ENCODE peak calls at places on chromosomes 11 and 22, in six cellular contexts. One of them, this sample, is unnamed.

GRCh38 chr11:32893947-32894827 is 1.6 kb downstream of the QSER1 start:
- DNase-seq in HFF-Myc: peak
- DNase-seq in heart left ventricle: no peak
- DNase-seq in neural crest cell: no peak
- DNase-seq in endodermal cell: peak
- DNase-seq in heart right ventricle: no peak
- DNase-seq in this sample: peak

GRCh38 chr11:28619870-28620540 is 511.8 kb downstream of the METTL15 start:
- DNase-seq in endodermal cell: no peak
- DNase-seq in HFF-Myc: no peak
- DNase-seq in neural crest cell: no peak
- DNase-seq in heart right ventricle: no peak
- DNase-seq in heart left ventricle: no peak
- DNase-seq in this sample: peak

GRCh38 chr11:109853156-109853776 is 239.9 kb upstream of the ZC3H12C start:
- DNase-seq in heart left ventricle: no peak
- DNase-seq in neural crest cell: peak
- DNase-seq in heart right ventricle: no peak
- DNase-seq in endodermal cell: no peak
- DNase-seq in HFF-Myc: peak
- DNase-seq in this sample: peak

GRCh38 chr11:26285593-26285992 is 46.3 kb upstream of the ANO3 start:
- DNase-seq in heart right ventricle: no peak
- DNase-seq in neural crest cell: no peak
- DNase-seq in heart left ventricle: no peak
- DNase-seq in endodermal cell: no peak
- DNase-seq in HFF-Myc: no peak
- DNase-seq in this sample: no peak

GRCh38 chr11:35955636-35956035 is 11.8 kb downstream of the LDLRAD3 start:
- DNase-seq in heart left ventricle: no peak
- DNase-seq in endodermal cell: no peak
- DNase-seq in HFF-Myc: no peak
- DNase-seq in neural crest cell: no peak
- DNase-seq in heart right ventricle: no peak
- DNase-seq in this sample: no peak

GRCh38 chr11:92226331-92227232 is 2.0 kb downstream of the FAT3 start:
- DNase-seq in heart left ventricle: no peak
- DNase-seq in endodermal cell: peak
- DNase-seq in neural crest cell: peak
- DNase-seq in HFF-Myc: no peak
- DNase-seq in heart right ventricle: peak
- DNase-seq in this sample: peak

GRCh38 chr11:12914401-12914912 is 94.7 kb upstream of the RASSF10 start:
- DNase-seq in heart right ventricle: peak
- DNase-seq in neural crest cell: peak
- DNase-seq in heart left ventricle: peak
- DNase-seq in endodermal cell: peak
- DNase-seq in HFF-Myc: peak
- DNase-seq in this sample: peak

GRCh38 chr11:2186669-2187266 is 15.2 kb upstream of the TH start:
- DNase-seq in heart left ventricle: no peak
- DNase-seq in heart right ventricle: no peak
- DNase-seq in HFF-Myc: no peak
- DNase-seq in endodermal cell: peak
- DNase-seq in neural crest cell: peak
- DNase-seq in this sample: peak

GRCh38 chr11:46296520-46297448 is 19.3 kb downstream of the CREB3L1 start:
- DNase-seq in neural crest cell: peak
- DNase-seq in heart right ventricle: peak
- DNase-seq in endodermal cell: peak
- DNase-seq in HFF-Myc: peak
- DNase-seq in heart left ventricle: peak
- DNase-seq in this sample: peak

GRCh38 chr11:27423125-27423524 is 49.5 kb downstream of the LGR4 start:
- DNase-seq in HFF-Myc: no peak
- DNase-seq in heart right ventricle: peak
- DNase-seq in heart left ventricle: peak
- DNase-seq in neural crest cell: no peak
- DNase-seq in endodermal cell: no peak
- DNase-seq in this sample: no peak

GRCh38 chr11:11620251-11620965 is 1.4 kb downstream of the GALNT18 start:
- DNase-seq in HFF-Myc: no peak
- DNase-seq in heart right ventricle: peak
- DNase-seq in endodermal cell: peak
- DNase-seq in heart left ventricle: peak
- DNase-seq in neural crest cell: peak
- DNase-seq in this sample: peak

GRCh38 chr11:1011320-1011698 is 25.2 kb downstream of the MUC6 start:
- DNase-seq in heart right ventricle: no peak
- DNase-seq in HFF-Myc: no peak
- DNase-seq in endodermal cell: no peak
- DNase-seq in heart left ventricle: no peak
- DNase-seq in neural crest cell: no peak
- DNase-seq in this sample: no peak

DNA sequence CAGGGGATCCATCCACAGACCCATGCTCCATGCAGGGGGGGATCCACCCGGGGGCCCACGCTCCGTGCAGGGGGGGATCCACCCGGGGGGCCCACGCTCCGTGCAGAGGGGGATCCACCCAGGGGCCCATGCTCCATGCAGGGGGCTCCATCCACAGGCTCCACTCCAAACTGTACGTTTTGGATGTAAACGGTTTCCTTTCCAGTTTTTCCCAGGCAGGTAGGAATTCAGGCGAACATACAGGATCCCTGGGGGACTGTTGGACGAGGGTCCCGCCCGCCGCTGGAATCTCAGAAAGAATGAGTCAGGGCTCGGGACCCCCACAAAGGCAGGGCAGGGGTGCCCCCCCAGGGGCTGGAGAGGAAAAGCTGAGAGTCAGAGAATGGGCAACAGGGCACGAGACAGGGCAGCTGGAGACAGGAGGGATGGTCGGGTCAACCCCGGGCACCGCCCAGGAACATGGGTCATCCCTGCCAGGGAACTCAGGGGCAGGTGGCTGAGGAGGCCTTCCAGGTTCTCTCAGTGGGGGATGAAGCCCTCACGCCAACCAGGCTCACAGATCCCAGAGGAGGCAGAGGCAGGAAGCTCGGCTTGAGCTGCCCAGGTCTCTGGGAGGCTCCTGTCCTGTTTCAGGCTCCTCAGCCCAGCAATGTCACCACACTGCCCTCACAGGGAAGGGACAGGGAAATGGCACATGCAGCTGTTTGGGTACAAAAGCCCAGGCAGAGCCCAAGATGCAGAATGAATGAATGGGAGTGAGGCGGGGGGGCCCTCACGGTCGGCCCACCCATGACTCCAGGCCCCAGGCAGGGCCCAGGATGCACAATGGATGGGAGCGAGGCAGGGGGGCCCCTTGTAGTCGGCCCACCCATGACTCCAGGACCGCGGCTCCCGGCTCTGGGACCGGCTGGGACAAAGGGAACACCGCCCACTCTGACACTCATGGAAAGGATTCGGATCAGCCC is 200.2 kb downstream of the BRD1 start:
- DNase-seq in neural crest cell: no peak
- DNase-seq in heart left ventricle: peak
- DNase-seq in HFF-Myc: no peak
- DNase-seq in endodermal cell: peak
- DNase-seq in heart right ventricle: no peak
- DNase-seq in this sample: peak
- TF ChIP-seq CTCF in neural crest cell: no peak
- TF ChIP-seq CTCF in heart left ventricle: no peak
- TF ChIP-seq CTCF in HFF-Myc: no peak
- TF ChIP-seq CTCF in endodermal cell: no peak
- TF ChIP-seq CTCF in heart right ventricle: no peak
- TF ChIP-seq CTCF in this sample: no peak

DNA sequence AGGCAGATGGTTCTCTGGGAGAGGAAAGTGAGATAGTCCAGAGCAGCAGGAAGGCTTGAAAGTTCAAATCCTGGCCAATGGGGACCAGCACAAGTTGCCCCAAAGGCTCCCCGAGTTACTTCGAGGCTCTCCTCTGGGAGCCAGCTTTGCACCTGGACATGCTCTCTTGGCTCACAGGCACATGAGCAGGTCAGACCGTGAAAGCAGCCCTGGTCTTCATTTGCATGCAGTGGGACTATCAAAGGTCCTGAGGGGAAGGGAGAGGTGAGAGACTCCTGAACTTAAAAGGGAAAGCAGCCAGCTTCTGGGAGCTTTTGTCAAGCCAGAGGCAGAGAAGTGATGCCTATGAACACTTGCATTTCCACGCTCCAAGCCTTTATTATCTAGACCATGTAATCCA is 100.1 kb downstream of the NTM start:
- DNase-seq in heart left ventricle: no peak
- DNase-seq in heart right ventricle: no peak
- DNase-seq in HFF-Myc: no peak
- DNase-seq in endodermal cell: peak
- DNase-seq in neural crest cell: no peak
- DNase-seq in this sample: no peak
- TF ChIP-seq CTCF in heart left ventricle: no peak
- TF ChIP-seq CTCF in heart right ventricle: no peak
- TF ChIP-seq CTCF in HFF-Myc: no peak
- TF ChIP-seq CTCF in endodermal cell: no peak
- TF ChIP-seq CTCF in neural crest cell: no peak
- TF ChIP-seq CTCF in this sample: no peak

GRCh38 chr11:61694971-61695706 is 14.9 kb downstream of the DAGLA start:
- DNase-seq in HFF-Myc: no peak
- DNase-seq in neural crest cell: no peak
- DNase-seq in endodermal cell: peak
- DNase-seq in heart right ventricle: peak
- DNase-seq in heart left ventricle: peak
- DNase-seq in this sample: peak
- TF ChIP-seq CTCF in HFF-Myc: peak
- TF ChIP-seq CTCF in neural crest cell: peak
- TF ChIP-seq CTCF in endodermal cell: peak
- TF ChIP-seq CTCF in heart right ventricle: no peak
- TF ChIP-seq CTCF in heart left ventricle: peak
- TF ChIP-seq CTCF in this sample: no peak

GRCh38 chr11:44101098-44101497 is 5.6 kb downstream of the EXT2 start:
- DNase-seq in neural crest cell: no peak
- DNase-seq in heart left ventricle: no peak
- DNase-seq in heart right ventricle: no peak
- DNase-seq in HFF-Myc: no peak
- DNase-seq in endodermal cell: no peak
- DNase-seq in this sample: no peak

GRCh38 chr11:44108260-44108659 is 12.8 kb downstream of the EXT2 start:
- DNase-seq in endodermal cell: no peak
- DNase-seq in HFF-Myc: no peak
- DNase-seq in heart left ventricle: no peak
- DNase-seq in heart right ventricle: no peak
- DNase-seq in neural crest cell: no peak
- DNase-seq in this sample: no peak

GRCh38 chr11:44110231-44110679 is 14.8 kb downstream of the EXT2 start:
- DNase-seq in heart left ventricle: peak
- DNase-seq in endodermal cell: peak
- DNase-seq in neural crest cell: peak
- DNase-seq in heart right ventricle: peak
- DNase-seq in HFF-Myc: no peak
- DNase-seq in this sample: peak

GRCh38 chr11:44104472-44105294 is 9.2 kb downstream of the EXT2 start:
- DNase-seq in heart left ventricle: no peak
- DNase-seq in heart right ventricle: no peak
- DNase-seq in neural crest cell: no peak
- DNase-seq in endodermal cell: peak
- DNase-seq in HFF-Myc: no peak
- DNase-seq in this sample: no peak
- TF ChIP-seq CTCF in heart left ventricle: no peak
- TF ChIP-seq CTCF in heart right ventricle: no peak
- TF ChIP-seq CTCF in neural crest cell: no peak
- TF ChIP-seq CTCF in endodermal cell: peak
- TF ChIP-seq CTCF in HFF-Myc: peak
- TF ChIP-seq CTCF in this sample: no peak

GRCh38 chr22:27959335-27960090 is 40.5 kb upstream of the PITPNB start:
- DNase-seq in neural crest cell: no peak
- DNase-seq in heart left ventricle: no peak
- DNase-seq in heart right ventricle: no peak
- DNase-seq in endodermal cell: no peak
- DNase-seq in HFF-Myc: no peak
- DNase-seq in this sample: no peak

GRCh38 chr22:27962268-27963191 is 43.5 kb upstream of the PITPNB start:
- DNase-seq in heart left ventricle: peak
- DNase-seq in heart right ventricle: no peak
- DNase-seq in neural crest cell: no peak
- DNase-seq in HFF-Myc: no peak
- DNase-seq in endodermal cell: no peak
- DNase-seq in this sample: no peak

GRCh38 chr22:27965547-27965946 is 46.5 kb upstream of the PITPNB start:
- DNase-seq in heart right ventricle: no peak
- DNase-seq in endodermal cell: no peak
- DNase-seq in HFF-Myc: no peak
- DNase-seq in neural crest cell: no peak
- DNase-seq in heart left ventricle: no peak
- DNase-seq in this sample: no peak

GRCh38 chr22:27961182-27961581 is 42.1 kb upstream of the PITPNB start:
- DNase-seq in endodermal cell: no peak
- DNase-seq in heart left ventricle: no peak
- DNase-seq in heart right ventricle: no peak
- DNase-seq in neural crest cell: no peak
- DNase-seq in HFF-Myc: no peak
- DNase-seq in this sample: no peak

GRCh38 chr22:27961680-27962079 is 42.6 kb upstream of the PITPNB start:
- DNase-seq in neural crest cell: no peak
- DNase-seq in endodermal cell: no peak
- DNase-seq in heart right ventricle: no peak
- DNase-seq in HFF-Myc: no peak
- DNase-seq in heart left ventricle: no peak
- DNase-seq in this sample: no peak
- TF ChIP-seq CTCF in neural crest cell: no peak
- TF ChIP-seq CTCF in endodermal cell: no peak
- TF ChIP-seq CTCF in heart right ventricle: no peak
- TF ChIP-seq CTCF in HFF-Myc: no peak
- TF ChIP-seq CTCF in heart left ventricle: no peak
- TF ChIP-seq CTCF in this sample: no peak

GRCh38 chr22:17540481-17540880 is 22.8 kb upstream of the SLC25A18 start:
- DNase-seq in endodermal cell: peak
- DNase-seq in heart right ventricle: no peak
- DNase-seq in neural crest cell: no peak
- DNase-seq in heart left ventricle: no peak
- DNase-seq in HFF-Myc: no peak
- DNase-seq in this sample: no peak
- TF ChIP-seq CTCF in endodermal cell: peak
- TF ChIP-seq CTCF in heart right ventricle: no peak
- TF ChIP-seq CTCF in neural crest cell: no peak
- TF ChIP-seq CTCF in heart left ventricle: no peak
- TF ChIP-seq CTCF in HFF-Myc: no peak
- TF ChIP-seq CTCF in this sample: no peak